ENCODE peak calls at places on chromosomes 1 and 21, in six cellular contexts. P, B, T, M, V and Z are unnamed samples.
A peak's percentile ranks its signal among the peaks of the same experiment; 100 is the strongest.

GRCh38 chr1:165364432-165365133 is 8.1 kb upstream of the LMX1A start:
- DNase-seq in M (peak; percentile 50), T (peak; percentile 77), V (no peak), P (no peak), B (no peak), Z (no peak)

GRCh38 chr1:200483491-200484143 is 73.8 kb upstream of the ZNF281 start:
- DNase-seq in P (no peak), M (no peak), B (peak; percentile 9), T (no peak), V (peak; percentile 98), Z (peak; percentile 74)

GRCh38 chr1:89790592-89790991 is 30.2 kb upstream of the LRRC8D start:
- DNase-seq in T (no peak), V (no peak), P (no peak), B (no peak), M (no peak), Z (no peak)

GRCh38 chr21:44437371-44437695 is 18.0 kb upstream of the LRRC3 start:
- DNase-seq in B (no peak), P (no peak), V (no peak), M (no peak), T (no peak), Z (no peak)

GRCh38 chr21:34743831-34744230 is 75.0 kb downstream of the CLIC6 start:
- DNase-seq in B (no peak), M (no peak), V (no peak), P (no peak), T (peak; percentile 66), Z (peak; percentile 51)

GRCh38 chr1:198373376-198373775 is 167.1 kb downstream of the ATP6V1G3 start:
- DNase-seq in M (no peak), V (no peak), B (no peak), T (no peak), P (no peak), Z (no peak)

GRCh38 chr1:110951161-110951560 is 12.6 kb downstream of the LRIF1 start:
- DNase-seq in T (no peak), V (no peak), P (no peak), B (no peak), M (no peak), Z (no peak)

GRCh38 chr1:32948905-32949304 is 15.7 kb downstream of the RNF19B start:
- DNase-seq in V (peak; percentile 29), T (no peak), M (no peak), B (no peak), P (no peak), Z (peak; percentile 87)

GRCh38 chr1:189311915-189312314 is 1165.7 kb downstream of the BRINP3 start:
- DNase-seq in P (peak; percentile 12), T (no peak), V (no peak), M (no peak), B (no peak), Z (no peak)

GRCh38 chr1:57215175-57215574 is 208.7 kb downstream of the DAB1 start:
- DNase-seq in V (no peak), M (no peak), T (no peak), P (no peak), B (no peak), Z (no peak)

GRCh38 chr1:94796269-94796668 is 23.9 kb upstream of the SLC44A3 start:
- DNase-seq in B (no peak), T (no peak), V (no peak), M (no peak), P (no peak), Z (no peak)

GRCh38 chr1:150194381-150195031 is 41.4 kb downstream of the ANP32E start:
- DNase-seq in V (no peak), M (no peak), P (no peak), T (no peak), B (no peak), Z (no peak)

GRCh38 chr1:230191079-230191478 is 124.0 kb downstream of the GALNT2 start:
- DNase-seq in B (no peak), M (no peak), P (no peak), T (peak; percentile 90), V (no peak), Z (no peak)

GRCh38 chr1:2825487-2826189 is 24.1 kb upstream of the TTC34 start:
- DNase-seq in B (no peak), M (peak; percentile 28), P (no peak), T (no peak), V (no peak), Z (no peak)

GRCh38 chr1:159030865-159031472 is 21.3 kb downstream of the IFI16 start:
- DNase-seq in B (no peak), V (no peak), P (no peak), M (no peak), T (no peak), Z (no peak)

GRCh38 chr1:110384581-110385321 is 6.1 kb downstream of the SLC16A4 start:
- DNase-seq in P (no peak), M (no peak), B (no peak), T (no peak), V (no peak), Z (peak; percentile 93)

GRCh38 chr1:8938232-8939117 is 7.2 kb upstream of the CA6 start:
- DNase-seq in T (no peak), P (no peak), V (no peak), M (no peak), B (no peak), Z (no peak)

GRCh38 chr1:156689035-156689959 is 12.1 kb upstream of the NES start:
- DNase-seq in T (peak; percentile 74), P (peak; percentile 88), B (peak; percentile 64), V (peak; percentile 92), M (peak; percentile 77), Z (peak; percentile 72)

GRCh38 chr1:232707142-232707541 is 77.2 kb upstream of the SIPA1L2 start:
- DNase-seq in T (no peak), B (no peak), M (no peak), P (no peak), V (no peak), Z (no peak)

GRCh38 chr1:57620589-57620988 is 196.7 kb upstream of the DAB1 start:
- DNase-seq in M (no peak), V (no peak), T (no peak), P (no peak), B (no peak), Z (no peak)

GRCh38 chr1:39631361-39632331 is 7.8 kb downstream of the HEYL start:
- DNase-seq in B (no peak), P (no peak), V (no peak), T (no peak), M (no peak), Z (no peak)

GRCh38 chr1:4594286-4594991 is 60.0 kb upstream of the AJAP1 start:
- DNase-seq in P (no peak), V (no peak), M (no peak), T (no peak), B (no peak), Z (peak; percentile 2)

GRCh38 chr1:4048076-4048475 is 148.0 kb upstream of the C1orf174 start:
- DNase-seq in T (no peak), M (no peak), B (no peak), V (no peak), P (no peak), Z (no peak)

DNA sequence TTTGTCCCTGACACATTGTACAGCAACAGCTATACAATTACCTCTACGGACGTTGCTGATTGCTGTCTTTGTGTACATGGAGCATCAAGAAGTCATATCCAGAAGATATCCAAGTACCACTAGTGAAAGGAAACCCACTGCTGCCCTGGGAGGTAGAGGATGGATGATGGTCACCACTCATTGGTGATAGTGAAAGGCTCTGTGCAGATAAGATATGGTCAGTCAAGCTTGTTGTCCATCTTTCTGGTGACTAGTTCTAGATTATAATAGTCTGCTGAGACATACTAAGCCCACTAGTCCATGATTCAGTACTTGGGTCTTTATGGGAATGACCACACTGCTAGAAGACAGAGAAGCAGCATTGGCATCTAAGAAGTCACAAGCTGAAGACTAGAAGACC is 30.3 kb downstream of the NIBAN1 start:
- DNase-seq in V (no peak), B (no peak), T (no peak), P (no peak), M (no peak), Z (no peak)
- H3K4me1 ChIP-seq in V (no peaks in the 10 kb centered on the region), B (no peaks in the 10 kb centered on the region), T (peaks cover 48% of the 10 kb centered on the region), P (no peaks in the 10 kb centered on the region), M (peaks cover 33% of the 10 kb centered on the region), Z (peaks cover 3% of the 10 kb centered on the region)

DNA sequence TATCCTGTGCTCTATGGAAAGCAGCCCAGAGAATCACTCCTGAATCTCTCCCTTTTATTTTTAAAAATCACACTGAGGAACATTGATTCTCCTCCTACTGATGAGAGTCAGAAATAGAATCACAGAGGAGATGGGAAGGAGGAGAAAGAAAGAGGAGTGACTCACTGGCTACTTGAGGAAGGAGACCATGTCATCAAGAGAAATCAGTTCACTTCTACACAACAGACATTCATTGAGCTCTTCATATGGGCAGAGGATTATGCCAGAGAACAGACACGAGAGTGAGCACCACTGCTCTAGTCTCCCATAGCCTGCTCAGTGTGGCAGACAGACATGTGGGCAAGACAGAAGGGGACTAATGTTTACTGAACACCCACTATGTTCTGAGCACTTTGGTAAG is 44.2 kb downstream of the RAB3B start:
- DNase-seq in P (no peak), T (no peak), V (no peak), M (no peak), B (no peak), Z (no peak)
- H3K27ac ChIP-seq in P (no peak overlapping the region), T (no peak overlapping the region), V (no peak overlapping the region), M (no peak overlapping the region), B (no peak overlapping the region), Z (no peak overlapping the region)

DNA sequence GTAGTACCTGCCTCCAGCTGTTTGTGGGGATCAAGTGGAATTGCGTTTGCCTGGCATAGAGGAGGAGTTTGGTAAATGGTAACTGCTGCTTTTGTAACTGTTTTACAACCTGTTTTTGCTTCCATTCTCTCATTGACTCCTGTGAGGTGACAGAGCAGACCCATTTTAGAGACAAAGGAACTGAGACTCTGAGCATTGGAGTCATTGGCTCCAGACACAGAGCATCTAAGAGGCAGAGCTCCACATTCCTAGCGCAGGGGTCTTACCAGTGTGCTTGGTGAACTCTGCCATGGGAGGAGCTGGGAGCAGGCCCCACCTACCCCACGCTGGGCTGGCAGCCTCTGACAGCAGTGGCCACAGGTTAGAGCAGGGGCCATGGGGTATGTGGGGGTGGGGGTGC is 2.4 kb downstream of the LDLRAP1 start:
- DNase-seq in M (no peak), B (no peak), V (no peak), P (no peak), T (no peak), Z (no peak)
- H3K4me1 ChIP-seq in M (peaks cover 60% of the 10 kb centered on the region), B (peaks cover 60% of the 10 kb centered on the region), V (peaks cover 14% of the 10 kb centered on the region), P (peaks cover 10% of the 10 kb centered on the region), T (peaks cover 41% of the 10 kb centered on the region), Z (peaks cover 4% of the 10 kb centered on the region)

GRCh38 chr1:153790996-153791855 is 16.0 kb downstream of the SLC27A3 start:
- DNase-seq in T (no peak), M (peak; percentile 78), B (no peak), P (no peak), V (no peak), Z (no peak)

GRCh38 chr1:153790282-153790995 is 15.2 kb downstream of the SLC27A3 start:
- DNase-seq in M (peak; percentile 65), B (no peak), P (no peak), T (peak; percentile 91), V (no peak), Z (no peak)

GRCh38 chr1:153791856-153792253 is 16.6 kb downstream of the SLC27A3 start:
- DNase-seq in B (no peak), T (peak; percentile 19), M (no peak), V (no peak), P (no peak), Z (no peak)

GRCh38 chr1:153792631-153793041 is 17.4 kb downstream of the SLC27A3 start:
- DNase-seq in P (no peak), M (no peak), V (no peak), T (peak; percentile 22), B (no peak), Z (no peak)

GRCh38 chr1:153789478-153790148 is 14.4 kb downstream of the SLC27A3 start:
- DNase-seq in B (no peak), V (no peak), T (no peak), M (no peak), P (no peak), Z (no peak)
- H3K27ac ChIP-seq in B (no peak overlapping the region), V (no peak overlapping the region), T (peak overlapping the region; percentile 93), M (peak overlapping the region; percentile 77), P (no peak overlapping the region), Z (peak overlapping the region; percentile 95)

GRCh38 chr1:115729765-115730164 is 38.7 kb downstream of the CASQ2 start:
- DNase-seq in V (no peak), P (no peak), M (no peak), T (no peak), B (no peak), Z (no peak)
- H3K4me1 ChIP-seq in V (no peaks in the 10 kb centered on the region), P (peaks cover 7% of the 10 kb centered on the region), M (peaks cover 42% of the 10 kb centered on the region), T (peaks cover 10% of the 10 kb centered on the region), B (no peaks in the 10 kb centered on the region), Z (no peaks in the 10 kb centered on the region)